ENCODE peak calls at places on chromosomes 7 and 10, in eight cellular contexts. J is HCT116; G is foreskin fibroblast; Y is NCI-H1694; R is tibial artery; N is stimulated activated naive B cell treated with anti-CD40 and anti-IgM and Interleukin-4, amounts not matched to agents 10 μg/mL and 1 μg/mL and 100 μg/mL, for 72 hours; T is body of pancreas; I is NCI-H1092 treated with DMSO at 0.1 percent for 48 hours. Z is an unnamed sample.

GRCh38 chr7:52197234-52197633 is 838.2 kb upstream of the POM121L12 start:
- DNase-seq in J (no peak), G (no peak), Y (no peak), R (no peak), N (no peak), T (no peak), I (no peak), Z (no peak)

GRCh38 chr7:50656141-50656895 is 91.1 kb upstream of the DDC start:
- DNase-seq in J (no peak), G (peak; percentile 79), Y (no peak), R (no peak), N (no peak), T (no peak), I (no peak), Z (peak; percentile 28)

GRCh38 chr7:25777969-25778767 is 373.8 kb upstream of the NFE2L3 start:
- DNase-seq in J (no peak), G (no peak), Y (no peak), R (no peak), N (no peak), T (no peak), I (peak; percentile 100), Z (no peak)

GRCh38 chr7:3942778-3943177 is 641.7 kb downstream of the SDK1 start:
- DNase-seq in J (no peak), G (peak; percentile 17), Y (no peak), R (peak; percentile 37), N (no peak), T (no peak), I (no peak), Z (no peak)

GRCh38 chr7:140159487-140159886 is 17.3 kb downstream of the KDM7A start:
- DNase-seq in J (no peak), G (peak; percentile 48), Y (no peak), R (no peak), N (no peak), T (no peak), I (no peak), Z (no peak)

GRCh38 chr10:9222917-9223316 is 1168.4 kb downstream of the GATA3 start:
- DNase-seq in J (no peak), G (peak; percentile 47), Y (no peak), R (no peak), N (no peak), T (no peak), I (no peak), Z (no peak)

GRCh38 chr7:121126801-121127534 is 138.5 kb downstream of the CPED1 start:
- DNase-seq in J (peak; percentile 51), G (no peak), Y (peak; percentile 24), R (no peak), N (no peak), T (no peak), I (peak; percentile 25), Z (no peak)

GRCh38 chr10:78957471-78958039 is 111.2 kb upstream of the ZMIZ1 start:
- DNase-seq in J (no peak), G (no peak), Y (no peak), R (no peak), N (no peak), T (no peak), I (no peak), Z (no peak)

GRCh38 chr7:133513608-133514007 is 260.7 kb downstream of the EXOC4 start:
- DNase-seq in J (no peak), G (peak; percentile 14), Y (no peak), R (no peak), N (no peak), T (no peak), I (no peak), Z (no peak)

GRCh38 chr10:27240891-27241639 is 468 bp upstream of the ACBD5 start:
- DNase-seq in J (no peak), G (no peak), Y (no peak), R (no peak), N (peak; percentile 65), T (peak; percentile 41), I (peak; percentile 30), Z (peak; percentile 63)

GRCh38 chr7:54541941-54542618 is at the start of gene VSTM2A:
- DNase-seq in J (no peak), G (no peak), Y (no peak), R (no peak), N (no peak), T (no peak), I (peak; percentile 81), Z (no peak)

GRCh38 chr7:44977956-44978355 is 859 bp downstream of the MYO1G start:
- DNase-seq in J (no peak), G (no peak), Y (no peak), R (no peak), N (no peak), T (no peak), I (peak; percentile 83), Z (no peak)

GRCh38 chr7:67438174-67438837 is 441.7 kb downstream of the TYW1 start:
- DNase-seq in J (no peak), G (no peak), Y (no peak), R (no peak), N (no peak), T (no peak), I (no peak), Z (no peak)

GRCh38 chr7:4715385-4715770 is 33.3 kb downstream of the FOXK1 start:
- DNase-seq in J (no peak), G (peak; percentile 71), Y (no peak), R (peak; percentile 70), N (no peak), T (peak; percentile 69), I (no peak), Z (peak; percentile 93)

GRCh38 chr10:70433581-70434280 is 7.8 kb downstream of the NODAL start:
- DNase-seq in J (no peak), G (no peak), Y (no peak), R (no peak), N (no peak), T (no peak), I (no peak), Z (no peak)

GRCh38 chr10:133166828-133167692 is 7.0 kb downstream of the KNDC1 start:
- DNase-seq in J (no peak), G (no peak), Y (no peak), R (peak; percentile 10), N (no peak), T (no peak), I (no peak), Z (no peak)

Z was measured in HL-60.